ENCODE peak calls at places on chromosomes 5 and 9, in eight cellular contexts. One of them, this sample, is unnamed. For H3K9me3, the result is how much of the 10 kb centered on the place peaks cover.

GRCh38 chr5:107887181-107887580 is 216.4 kb upstream of the EFNA5 start:
- DNase-seq in A549: no peak
- DNase-seq in small intestine: peak
- DNase-seq in H1: no peak
- DNase-seq in A673: no peak
- DNase-seq in aorta: no peak
- DNase-seq in IMR-90: no peak
- DNase-seq in CD8-positive, alpha-beta memory T cell: no peak
- DNase-seq in this sample: no peak

GRCh38 chr5:2803751-2804150 is 52.3 kb upstream of the IRX2 start:
- DNase-seq in A673: no peak
- DNase-seq in CD8-positive, alpha-beta memory T cell: no peak
- DNase-seq in H1: no peak
- DNase-seq in IMR-90: no peak
- DNase-seq in small intestine: no peak
- DNase-seq in A549: no peak
- DNase-seq in aorta: no peak
- DNase-seq in this sample: no peak

GRCh38 chr5:134242146-134242545 is 16.3 kb upstream of the PPP2CA start:
- DNase-seq in A673: no peak
- DNase-seq in aorta: no peak
- DNase-seq in IMR-90: peak
- DNase-seq in CD8-positive, alpha-beta memory T cell: no peak
- DNase-seq in small intestine: no peak
- DNase-seq in H1: no peak
- DNase-seq in A549: peak
- DNase-seq in this sample: no peak

GRCh38 chr5:143495823-143496275 is 92.4 kb upstream of the NR3C1 start:
- DNase-seq in IMR-90: peak
- DNase-seq in small intestine: no peak
- DNase-seq in A549: peak
- DNase-seq in H1: no peak
- DNase-seq in aorta: no peak
- DNase-seq in A673: peak
- DNase-seq in CD8-positive, alpha-beta memory T cell: no peak
- DNase-seq in this sample: no peak

GRCh38 chr9:14967450-14968321 is 57.5 kb upstream of the FREM1 start:
- DNase-seq in A549: no peak
- DNase-seq in CD8-positive, alpha-beta memory T cell: no peak
- DNase-seq in H1: no peak
- DNase-seq in A673: no peak
- DNase-seq in small intestine: peak
- DNase-seq in IMR-90: no peak
- DNase-seq in aorta: no peak
- DNase-seq in this sample: no peak

GRCh38 chr5:41503860-41504259 is 6.5 kb downstream of the PLCXD3 start:
- DNase-seq in aorta: no peak
- DNase-seq in H1: no peak
- DNase-seq in A549: no peak
- DNase-seq in IMR-90: no peak
- DNase-seq in small intestine: no peak
- DNase-seq in CD8-positive, alpha-beta memory T cell: no peak
- DNase-seq in A673: no peak
- DNase-seq in this sample: no peak

GRCh38 chr9:126984969-126985368 is 70.4 kb downstream of the RALGPS1 start:
- DNase-seq in aorta: no peak
- DNase-seq in small intestine: peak
- DNase-seq in CD8-positive, alpha-beta memory T cell: no peak
- DNase-seq in IMR-90: no peak
- DNase-seq in H1: no peak
- DNase-seq in A549: peak
- DNase-seq in A673: no peak
- DNase-seq in this sample: no peak

GRCh38 chr5:12332480-12332879 is 428.2 kb upstream of the CTNND2 start:
- DNase-seq in IMR-90: no peak
- DNase-seq in small intestine: no peak
- DNase-seq in A549: no peak
- DNase-seq in CD8-positive, alpha-beta memory T cell: no peak
- DNase-seq in aorta: no peak
- DNase-seq in H1: no peak
- DNase-seq in A673: no peak
- DNase-seq in this sample: no peak

GRCh38 chr9:137273095-137273490 is 4.4 kb upstream of the TOR4A start:
- DNase-seq in IMR-90: no peak
- DNase-seq in A673: no peak
- DNase-seq in small intestine: no peak
- DNase-seq in A549: no peak
- DNase-seq in aorta: no peak
- DNase-seq in CD8-positive, alpha-beta memory T cell: no peak
- DNase-seq in H1: no peak
- DNase-seq in this sample: peak

GRCh38 chr5:178435321-178436238 is 154.6 kb downstream of the COL23A1 start:
- DNase-seq in A549: no peak
- DNase-seq in CD8-positive, alpha-beta memory T cell: no peak
- DNase-seq in IMR-90: no peak
- DNase-seq in A673: no peak
- DNase-seq in aorta: peak
- DNase-seq in small intestine: no peak
- DNase-seq in H1: no peak
- DNase-seq in this sample: no peak

GRCh38 chr9:106718996-106719395 is 144.0 kb upstream of the ZNF462 start:
- DNase-seq in IMR-90: peak
- DNase-seq in A549: no peak
- DNase-seq in A673: no peak
- DNase-seq in H1: no peak
- DNase-seq in CD8-positive, alpha-beta memory T cell: no peak
- DNase-seq in small intestine: no peak
- DNase-seq in aorta: no peak
- DNase-seq in this sample: no peak

GRCh38 chr9:5510360-5510931 is at the start of gene PDCD1LG2:
- DNase-seq in A673: no peak
- DNase-seq in CD8-positive, alpha-beta memory T cell: no peak
- DNase-seq in small intestine: no peak
- DNase-seq in A549: no peak
- DNase-seq in IMR-90: peak
- DNase-seq in aorta: no peak
- DNase-seq in H1: no peak
- DNase-seq in this sample: no peak

GRCh38 chr5:172745406-172745805 is 25.6 kb downstream of the DUSP1 start:
- DNase-seq in IMR-90: no peak
- DNase-seq in A549: no peak
- DNase-seq in H1: no peak
- DNase-seq in A673: no peak
- DNase-seq in small intestine: no peak
- DNase-seq in aorta: no peak
- DNase-seq in CD8-positive, alpha-beta memory T cell: no peak
- DNase-seq in this sample: no peak

GRCh38 chr5:154611341-154611767 is 133.3 kb upstream of the HAND1 start:
- DNase-seq in aorta: no peak
- DNase-seq in H1: no peak
- DNase-seq in A549: no peak
- DNase-seq in small intestine: no peak
- DNase-seq in CD8-positive, alpha-beta memory T cell: no peak
- DNase-seq in IMR-90: peak
- DNase-seq in A673: no peak
- DNase-seq in this sample: no peak

GRCh38 chr9:130943780-130944179 is 4.7 kb upstream of the FIBCD1 start:
- DNase-seq in CD8-positive, alpha-beta memory T cell: no peak
- DNase-seq in A673: no peak
- DNase-seq in small intestine: no peak
- DNase-seq in IMR-90: no peak
- DNase-seq in A549: no peak
- DNase-seq in H1: no peak
- DNase-seq in aorta: no peak
- DNase-seq in this sample: no peak
- H3K9me3 ChIP-seq in CD8-positive, alpha-beta memory T cell: under half
- H3K9me3 ChIP-seq in A673: under half
- H3K9me3 ChIP-seq in small intestine: under half
- H3K9me3 ChIP-seq in IMR-90: under half
- H3K9me3 ChIP-seq in A549: under half
- H3K9me3 ChIP-seq in H1: under half
- H3K9me3 ChIP-seq in aorta: under half
- H3K9me3 ChIP-seq in this sample: under half

DNA sequence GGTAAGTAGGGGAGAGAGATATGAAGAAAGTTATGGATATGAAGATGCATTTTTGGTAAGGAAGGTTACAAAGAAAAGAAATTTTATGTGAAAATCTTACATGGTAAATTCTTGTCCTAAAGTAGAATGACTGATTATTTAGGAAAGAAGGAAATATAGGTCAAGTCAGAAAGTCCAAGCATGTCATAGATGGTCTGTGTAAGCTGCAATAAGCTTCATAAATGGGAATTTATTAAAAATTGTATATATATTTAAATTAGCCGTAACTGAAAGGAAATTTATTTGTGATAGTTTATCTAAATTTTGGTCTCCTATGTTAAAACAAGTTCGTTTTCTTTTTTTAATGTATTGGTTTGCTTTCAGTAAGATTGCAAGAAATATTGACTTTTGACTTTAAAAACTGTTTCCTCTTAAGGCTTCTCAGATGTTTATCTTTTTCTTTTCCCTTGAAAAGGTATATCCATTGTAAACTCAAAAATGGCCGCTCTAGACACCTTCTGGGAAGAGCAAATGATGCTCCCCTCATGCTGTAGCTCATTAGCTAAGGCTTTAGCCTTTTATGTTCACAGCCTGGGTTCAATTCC is 46.8 kb upstream of the HAPLN1 start:
- DNase-seq in A549: peak
- DNase-seq in H1: no peak
- DNase-seq in A673: peak
- DNase-seq in small intestine: no peak
- DNase-seq in CD8-positive, alpha-beta memory T cell: no peak
- DNase-seq in aorta: no peak
- DNase-seq in IMR-90: no peak
- DNase-seq in this sample: no peak
- H3K9me3 ChIP-seq in A549: under half
- H3K9me3 ChIP-seq in H1: under half
- H3K9me3 ChIP-seq in A673: under half
- H3K9me3 ChIP-seq in small intestine: under half
- H3K9me3 ChIP-seq in CD8-positive, alpha-beta memory T cell: under half
- H3K9me3 ChIP-seq in aorta: under half
- H3K9me3 ChIP-seq in IMR-90: under half
- H3K9me3 ChIP-seq in this sample: under half

DNA sequence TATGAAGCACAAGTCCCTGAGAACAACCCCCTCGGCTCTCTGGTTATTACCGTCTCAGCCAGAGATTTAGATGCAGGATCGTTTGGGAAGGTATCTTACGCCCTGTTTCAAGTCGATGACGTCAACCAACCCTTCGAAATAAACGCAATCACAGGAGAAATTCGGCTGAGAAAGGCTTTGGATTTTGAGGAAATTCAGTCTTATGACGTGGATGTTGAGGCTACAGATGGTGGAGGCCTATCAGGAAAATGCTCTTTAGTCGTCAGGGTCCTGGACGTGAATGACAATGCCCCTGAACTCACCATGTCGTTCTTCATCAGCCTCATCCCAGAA is 1.1 kb downstream of the PCDHB6 start:
- DNase-seq in IMR-90: no peak
- DNase-seq in small intestine: no peak
- DNase-seq in A549: no peak
- DNase-seq in CD8-positive, alpha-beta memory T cell: no peak
- DNase-seq in A673: no peak
- DNase-seq in H1: no peak
- DNase-seq in aorta: no peak
- DNase-seq in this sample: no peak
- H3K9me3 ChIP-seq in IMR-90: under half
- H3K9me3 ChIP-seq in small intestine: under half
- H3K9me3 ChIP-seq in A549: under half
- H3K9me3 ChIP-seq in CD8-positive, alpha-beta memory T cell: under half
- H3K9me3 ChIP-seq in A673: under half
- H3K9me3 ChIP-seq in H1: under half
- H3K9me3 ChIP-seq in aorta: under half
- H3K9me3 ChIP-seq in this sample: under half

GRCh38 chr9:8431505-8431904 is 631.9 kb upstream of the DMAC1 start:
- DNase-seq in small intestine: no peak
- DNase-seq in A673: no peak
- DNase-seq in aorta: no peak
- DNase-seq in CD8-positive, alpha-beta memory T cell: no peak
- DNase-seq in H1: no peak
- DNase-seq in A549: no peak
- DNase-seq in IMR-90: no peak
- DNase-seq in this sample: no peak

GRCh38 chr9:8429768-8430167 is 630.2 kb upstream of the DMAC1 start:
- DNase-seq in A673: no peak
- DNase-seq in aorta: no peak
- DNase-seq in A549: no peak
- DNase-seq in small intestine: no peak
- DNase-seq in IMR-90: no peak
- DNase-seq in CD8-positive, alpha-beta memory T cell: no peak
- DNase-seq in H1: no peak
- DNase-seq in this sample: no peak

GRCh38 chr9:8429157-8429556 is 629.6 kb upstream of the DMAC1 start:
- DNase-seq in CD8-positive, alpha-beta memory T cell: no peak
- DNase-seq in A673: no peak
- DNase-seq in H1: no peak
- DNase-seq in aorta: no peak
- DNase-seq in IMR-90: no peak
- DNase-seq in A549: no peak
- DNase-seq in small intestine: no peak
- DNase-seq in this sample: no peak

GRCh38 chr9:8432224-8432623 is 632.6 kb upstream of the DMAC1 start:
- DNase-seq in CD8-positive, alpha-beta memory T cell: no peak
- DNase-seq in small intestine: no peak
- DNase-seq in A673: no peak
- DNase-seq in aorta: no peak
- DNase-seq in H1: no peak
- DNase-seq in IMR-90: no peak
- DNase-seq in A549: no peak
- DNase-seq in this sample: no peak

DNA sequence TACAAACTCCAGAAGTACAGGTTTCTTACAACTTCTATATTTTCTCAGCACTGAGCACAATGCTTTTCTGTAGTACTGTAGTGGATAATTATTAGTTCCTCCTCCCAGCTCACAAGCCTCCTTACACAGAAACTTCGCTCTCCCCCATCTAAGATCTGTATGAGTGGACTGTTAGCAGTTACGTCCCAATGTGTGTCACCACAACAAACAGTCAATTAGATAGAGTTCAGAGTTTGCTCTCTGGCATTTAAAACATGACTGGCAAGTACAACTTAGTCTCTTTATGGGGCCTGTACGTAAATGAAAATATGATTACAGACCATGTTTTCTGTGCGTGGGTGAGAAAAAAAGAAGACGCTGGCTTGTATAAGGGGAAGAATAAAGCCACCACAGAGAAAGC is 631.4 kb upstream of the DMAC1 start:
- DNase-seq in H1: no peak
- DNase-seq in CD8-positive, alpha-beta memory T cell: no peak
- DNase-seq in A673: no peak
- DNase-seq in IMR-90: no peak
- DNase-seq in A549: no peak
- DNase-seq in small intestine: no peak
- DNase-seq in aorta: no peak
- DNase-seq in this sample: no peak
- H3K9me3 ChIP-seq in H1: under half
- H3K9me3 ChIP-seq in CD8-positive, alpha-beta memory T cell: under half
- H3K9me3 ChIP-seq in A673: under half
- H3K9me3 ChIP-seq in IMR-90: under half
- H3K9me3 ChIP-seq in A549: under half
- H3K9me3 ChIP-seq in small intestine: under half
- H3K9me3 ChIP-seq in aorta: under half
- H3K9me3 ChIP-seq in this sample: under half

This sample was measured in kidney.